ENCODE peak calls at places on chromosomes 12 and 14, in four cellular contexts. G is T-helper 1 cell; Z is CD4-positive, CD25-positive, alpha-beta regulatory T cell; S is EL. R is an unnamed sample.

GRCh38 chr12:88935856-88936255 is 355.6 kb upstream of the KITLG start:
- DNase-seq in G (no peak), Z (no peak), S (no peak), R (no peak)

GRCh38 chr12:1517007-1517406 is 77.4 kb downstream of the FBXL14 start:
- DNase-seq in G (no peak), Z (no peak), S (peak), R (peak)

GRCh38 chr14:21498540-21499526 is 12.3 kb downstream of the METTL3 start:
- DNase-seq in G (no peak), Z (no peak), S (peak), R (no peak)

GRCh38 chr14:99752486-99753121 is 40.6 kb upstream of the EML1 start:
- DNase-seq in G (no peak), Z (no peak), S (peak), R (no peak)

GRCh38 chr12:76455582-76456345 is 103.8 kb downstream of the OSBPL8 start:
- DNase-seq in G (no peak), Z (no peak), S (peak), R (peak)

GRCh38 chr14:22180045-22180444 is 409.0 kb downstream of the DAD1 start:
- DNase-seq in G (no peak), Z (no peak), S (no peak), R (no peak)

GRCh38 chr12:73726881-73727280 is 810.8 kb upstream of the ATXN7L3B start:
- DNase-seq in G (no peak), Z (no peak), S (no peak), R (no peak)

GRCh38 chr12:2681426-2682205 is 113.2 kb upstream of the FKBP4 start:
- DNase-seq in G (no peak), Z (no peak), S (no peak), R (no peak)

GRCh38 chr14:22567437-22567836 is 21.6 kb downstream of the DAD1 start:
- DNase-seq in G (no peak), Z (no peak), S (no peak), R (no peak)

GRCh38 chr12:132342322-132342721 is 12.9 kb upstream of the GALNT9 start:
- DNase-seq in G (no peak), Z (no peak), S (no peak), R (no peak)

GRCh38 chr12:50201987-50202521 is 34.9 kb upstream of the CERS5 start:
- DNase-seq in G (no peak), Z (no peak), S (peak), R (peak)

GRCh38 chr12:42474391-42474790 is 115.2 kb downstream of the PRICKLE1 start:
- DNase-seq in G (no peak), Z (no peak), S (peak), R (peak)

GRCh38 chr12:5556033-5556614 is 124.2 kb downstream of the NTF3 start:
- DNase-seq in G (no peak), Z (no peak), S (no peak), R (no peak)

GRCh38 chr14:104691546-104692260 is 2.3 kb downstream of the INF2 start:
- DNase-seq in G (no peak), Z (no peak), S (no peak), R (no peak)